ENCODE peak calls at places on chromosome 12, in five cellular contexts. One of them, this sample, is unnamed.

GRCh38 chr12:109450980-109451379 is 26.1 kb downstream of the KCTD10 start:
- DNase-seq in K562: no peak
- DNase-seq in GM12878: no peak
- DNase-seq in HepG2: no peak
- DNase-seq in SK-N-SH: no peak
- DNase-seq in this sample: no peak

GRCh38 chr12:27284751-27285150 is 40.7 kb downstream of the STK38L start:
- DNase-seq in K562: no peak
- DNase-seq in GM12878: peak
- DNase-seq in HepG2: no peak
- DNase-seq in SK-N-SH: no peak
- DNase-seq in this sample: no peak

GRCh38 chr12:105921872-105922669 is 216.7 kb downstream of the NUAK1 start:
- DNase-seq in K562: no peak
- DNase-seq in GM12878: no peak
- DNase-seq in HepG2: no peak
- DNase-seq in SK-N-SH: no peak
- DNase-seq in this sample: no peak

GRCh38 chr12:49059385-49060232 is 985 bp downstream of the KMT2D start:
- DNase-seq in K562: no peak
- DNase-seq in GM12878: no peak
- DNase-seq in HepG2: no peak
- DNase-seq in SK-N-SH: no peak
- DNase-seq in this sample: no peak

GRCh38 chr12:2666846-2667245 is 127.9 kb upstream of the FKBP4 start:
- DNase-seq in K562: no peak
- DNase-seq in GM12878: no peak
- DNase-seq in HepG2: no peak
- DNase-seq in SK-N-SH: no peak
- DNase-seq in this sample: no peak

GRCh38 chr12:3704512-3705348 is 48.2 kb downstream of the CRACR2A start:
- DNase-seq in K562: no peak
- DNase-seq in GM12878: no peak
- DNase-seq in HepG2: no peak
- DNase-seq in SK-N-SH: no peak
- DNase-seq in this sample: no peak

GRCh38 chr12:77005699-77006098 is 59.7 kb downstream of the E2F7 start:
- DNase-seq in K562: no peak
- DNase-seq in GM12878: no peak
- DNase-seq in HepG2: no peak
- DNase-seq in SK-N-SH: no peak
- DNase-seq in this sample: no peak

GRCh38 chr12:129826273-129826672 is 77.6 kb downstream of the TMEM132D start:
- DNase-seq in K562: no peak
- DNase-seq in GM12878: no peak
- DNase-seq in HepG2: no peak
- DNase-seq in SK-N-SH: no peak
- DNase-seq in this sample: no peak

GRCh38 chr12:14111230-14111865 is 129.9 kb upstream of the GRIN2B start:
- DNase-seq in K562: no peak
- DNase-seq in GM12878: peak
- DNase-seq in HepG2: peak
- DNase-seq in SK-N-SH: peak
- DNase-seq in this sample: peak

GRCh38 chr12:42560977-42561376 is 28.6 kb downstream of the PRICKLE1 start:
- DNase-seq in K562: no peak
- DNase-seq in GM12878: no peak
- DNase-seq in HepG2: no peak
- DNase-seq in SK-N-SH: no peak
- DNase-seq in this sample: no peak

GRCh38 chr12:57771271-57771872 is 533 bp downstream of the METTL1 start:
- DNase-seq in K562: peak
- DNase-seq in GM12878: peak
- DNase-seq in HepG2: peak
- DNase-seq in SK-N-SH: peak
- DNase-seq in this sample: peak

DNA sequence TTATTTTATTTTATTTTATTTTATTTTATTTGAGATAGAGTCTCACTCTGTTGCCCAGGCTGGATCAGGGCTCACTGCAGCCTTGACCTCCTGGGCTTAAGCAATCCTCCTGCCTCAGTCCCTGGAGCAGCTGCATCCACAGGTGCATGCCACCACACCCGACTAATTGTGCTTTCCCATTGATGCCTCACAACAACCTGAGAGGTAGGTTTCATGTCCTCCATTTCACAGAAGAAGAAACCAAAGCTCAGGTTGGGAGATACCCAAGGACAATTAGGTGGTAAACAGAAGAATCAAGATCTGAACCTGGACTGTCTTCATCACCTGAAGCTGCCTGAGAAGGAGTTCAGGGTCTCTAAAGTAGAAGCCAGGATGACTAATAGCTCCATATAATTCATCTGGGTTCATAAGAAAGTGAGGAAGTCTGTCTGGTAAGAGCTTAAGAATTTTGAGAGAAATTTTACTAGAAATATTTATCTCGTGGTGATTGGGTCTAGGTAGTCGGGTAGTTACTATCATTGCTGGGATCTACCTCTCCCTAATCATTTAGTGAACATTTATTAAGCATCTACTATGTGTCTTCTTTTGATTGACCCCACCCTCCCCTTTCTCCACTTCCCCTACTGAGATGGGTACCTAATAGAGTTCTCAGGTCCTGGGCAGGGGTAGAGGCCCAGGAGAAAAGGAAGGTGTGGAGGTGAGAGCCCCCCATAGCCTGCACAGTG is 23.2 kb upstream of the ATP5MC2 start:
- DNase-seq in K562: no peak
- DNase-seq in GM12878: no peak
- DNase-seq in HepG2: no peak
- DNase-seq in SK-N-SH: no peak
- DNase-seq in this sample: no peak
- H3K9ac ChIP-seq in K562: no peak
- H3K9ac ChIP-seq in GM12878: no peak
- H3K9ac ChIP-seq in HepG2: no peak
- H3K9ac ChIP-seq in SK-N-SH: no peak
- H3K9ac ChIP-seq in this sample: no peak

DNA sequence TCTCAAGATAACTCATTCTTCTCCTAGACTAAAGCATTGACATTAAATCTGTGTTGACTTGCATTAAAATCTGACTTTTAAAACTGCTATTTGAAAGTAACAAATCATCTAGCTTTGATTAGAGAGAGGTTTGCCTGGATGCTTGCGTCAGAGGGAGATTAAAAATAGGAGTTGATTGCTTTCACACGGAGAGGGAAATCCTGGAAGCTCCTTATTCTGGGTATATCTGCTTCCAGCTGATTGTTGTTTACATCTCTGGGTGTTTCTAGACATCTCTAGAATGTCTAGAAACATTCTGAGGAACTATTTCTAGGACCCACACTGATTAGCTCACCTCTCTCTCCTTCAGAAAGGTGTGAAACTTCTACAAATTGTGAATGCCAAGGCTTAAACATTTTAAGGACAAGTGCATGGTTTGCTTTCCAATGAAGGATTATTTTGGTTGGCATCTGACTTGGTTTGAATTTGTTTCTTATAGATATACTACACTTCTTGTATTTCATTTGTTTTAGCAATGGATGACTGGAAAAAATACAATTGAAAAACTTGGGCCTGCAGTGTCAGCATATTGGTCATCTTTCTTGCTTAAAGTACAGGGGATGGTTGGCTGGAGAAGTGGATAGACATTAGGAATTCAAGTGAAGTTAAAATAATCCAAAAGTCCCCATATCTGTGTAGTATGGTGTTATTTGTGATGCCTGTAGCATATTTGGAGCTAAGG is 2.1 kb downstream of the DIP2B start:
- DNase-seq in K562: no peak
- DNase-seq in GM12878: no peak
- DNase-seq in HepG2: no peak
- DNase-seq in SK-N-SH: no peak
- DNase-seq in this sample: no peak
- TF ChIP-seq ZBTB33 in K562: no peak
- TF ChIP-seq ZBTB33 in GM12878: no peak
- TF ChIP-seq ZBTB33 in HepG2: no peak
- TF ChIP-seq ZBTB33 in SK-N-SH: no peak
- TF ChIP-seq ZBTB33 in this sample: no peak

GRCh38 chr12:32454866-32455265 is 55.5 kb downstream of the FGD4 start:
- DNase-seq in K562: no peak
- DNase-seq in GM12878: no peak
- DNase-seq in HepG2: no peak
- DNase-seq in SK-N-SH: no peak
- DNase-seq in this sample: no peak

GRCh38 chr12:32451816-32452215 is 52.5 kb downstream of the FGD4 start:
- DNase-seq in K562: no peak
- DNase-seq in GM12878: no peak
- DNase-seq in HepG2: no peak
- DNase-seq in SK-N-SH: no peak
- DNase-seq in this sample: no peak

GRCh38 chr12:32454075-32454474 is 54.7 kb downstream of the FGD4 start:
- DNase-seq in K562: no peak
- DNase-seq in GM12878: no peak
- DNase-seq in HepG2: no peak
- DNase-seq in SK-N-SH: no peak
- DNase-seq in this sample: peak

GRCh38 chr12:32457251-32458025 is 58.1 kb downstream of the FGD4 start:
- DNase-seq in K562: no peak
- DNase-seq in GM12878: no peak
- DNase-seq in HepG2: no peak
- DNase-seq in SK-N-SH: no peak
- DNase-seq in this sample: no peak

DNA sequence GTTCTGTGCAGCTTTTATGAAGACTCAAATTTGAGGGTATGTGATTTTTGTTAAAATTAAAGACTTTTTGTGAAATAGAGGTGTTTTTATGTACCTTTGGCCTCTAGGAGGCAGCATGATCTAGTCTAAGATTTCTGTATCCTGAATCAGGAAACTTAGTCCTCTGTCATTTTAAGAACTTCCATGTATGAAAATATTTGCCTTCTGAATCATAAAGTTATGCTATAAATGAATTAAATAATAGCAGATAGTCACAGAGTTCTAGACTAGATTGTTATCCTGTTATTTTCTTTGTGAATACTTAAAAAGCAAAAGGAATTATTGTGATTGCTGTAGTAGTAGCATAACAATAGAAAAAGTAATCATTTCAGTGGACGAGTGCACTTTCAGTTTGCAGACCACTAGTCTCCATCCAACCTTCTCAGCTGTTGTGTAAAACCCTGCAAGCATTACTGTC is 56.3 kb downstream of the FGD4 start:
- DNase-seq in K562: peak
- DNase-seq in GM12878: no peak
- DNase-seq in HepG2: peak
- DNase-seq in SK-N-SH: peak
- DNase-seq in this sample: peak
- H3K9ac ChIP-seq in K562: no peak
- H3K9ac ChIP-seq in GM12878: no peak
- H3K9ac ChIP-seq in HepG2: no peak
- H3K9ac ChIP-seq in SK-N-SH: peak
- H3K9ac ChIP-seq in this sample: no peak

GRCh38 chr12:538731-539539 is 79.2 kb downstream of the B4GALNT3 start:
- DNase-seq in K562: no peak
- DNase-seq in GM12878: no peak
- DNase-seq in HepG2: no peak
- DNase-seq in SK-N-SH: peak
- DNase-seq in this sample: peak
- TF ChIP-seq ZBTB33 in K562: no peak
- TF ChIP-seq ZBTB33 in GM12878: no peak
- TF ChIP-seq ZBTB33 in HepG2: no peak
- TF ChIP-seq ZBTB33 in SK-N-SH: no peak
- TF ChIP-seq ZBTB33 in this sample: no peak

DNA sequence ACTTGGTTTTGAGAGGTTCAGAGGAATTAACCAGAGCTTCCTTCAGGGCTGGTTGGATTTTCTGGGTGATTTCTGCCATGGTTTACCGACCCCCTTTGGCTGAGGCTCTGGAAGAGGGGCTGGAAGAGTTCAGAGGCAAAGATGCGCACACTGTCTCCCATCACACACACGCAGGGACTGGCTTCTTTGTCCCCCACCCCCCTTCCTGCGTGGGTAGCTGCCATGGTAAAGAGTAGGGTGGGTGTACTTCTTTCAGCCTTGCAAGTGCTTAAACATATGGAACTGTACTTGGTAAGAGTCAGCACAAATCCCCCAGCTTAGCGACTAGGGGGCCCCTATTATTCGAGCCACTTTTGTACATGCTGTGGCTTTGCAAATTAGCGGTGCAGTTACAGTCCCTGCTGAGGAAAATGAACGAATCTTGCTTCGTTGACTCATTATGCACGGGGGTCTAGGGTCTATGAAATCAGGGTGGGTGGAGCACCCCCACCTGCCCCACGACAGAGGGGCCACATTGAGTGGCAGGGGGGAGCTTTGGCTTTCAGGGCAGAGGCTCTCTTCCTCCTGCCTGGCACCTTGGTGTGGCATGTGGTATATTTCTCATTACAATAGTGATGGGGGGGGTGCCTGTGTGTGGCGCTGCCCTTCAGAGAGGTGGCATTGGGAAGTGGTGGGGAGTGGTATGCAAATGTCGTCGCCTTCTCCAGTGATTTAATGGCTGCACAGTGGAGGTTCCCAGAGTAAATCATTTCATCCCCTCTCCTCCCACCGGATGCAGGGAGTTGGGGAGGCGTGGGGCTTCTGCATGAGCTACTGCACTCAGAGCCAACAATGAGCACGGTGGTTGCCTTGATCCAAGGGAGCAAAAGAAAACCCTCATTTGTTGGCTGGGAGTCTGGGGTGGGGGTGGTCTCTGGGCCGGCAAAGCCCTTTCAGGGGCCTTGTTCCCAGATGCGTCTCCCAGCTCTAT is 124.0 kb downstream of the AACS start:
- DNase-seq in K562: no peak
- DNase-seq in GM12878: no peak
- DNase-seq in HepG2: no peak
- DNase-seq in SK-N-SH: no peak
- DNase-seq in this sample: no peak
- H3K9ac ChIP-seq in K562: no peak
- H3K9ac ChIP-seq in GM12878: no peak
- H3K9ac ChIP-seq in HepG2: no peak
- H3K9ac ChIP-seq in SK-N-SH: no peak
- H3K9ac ChIP-seq in this sample: no peak

DNA sequence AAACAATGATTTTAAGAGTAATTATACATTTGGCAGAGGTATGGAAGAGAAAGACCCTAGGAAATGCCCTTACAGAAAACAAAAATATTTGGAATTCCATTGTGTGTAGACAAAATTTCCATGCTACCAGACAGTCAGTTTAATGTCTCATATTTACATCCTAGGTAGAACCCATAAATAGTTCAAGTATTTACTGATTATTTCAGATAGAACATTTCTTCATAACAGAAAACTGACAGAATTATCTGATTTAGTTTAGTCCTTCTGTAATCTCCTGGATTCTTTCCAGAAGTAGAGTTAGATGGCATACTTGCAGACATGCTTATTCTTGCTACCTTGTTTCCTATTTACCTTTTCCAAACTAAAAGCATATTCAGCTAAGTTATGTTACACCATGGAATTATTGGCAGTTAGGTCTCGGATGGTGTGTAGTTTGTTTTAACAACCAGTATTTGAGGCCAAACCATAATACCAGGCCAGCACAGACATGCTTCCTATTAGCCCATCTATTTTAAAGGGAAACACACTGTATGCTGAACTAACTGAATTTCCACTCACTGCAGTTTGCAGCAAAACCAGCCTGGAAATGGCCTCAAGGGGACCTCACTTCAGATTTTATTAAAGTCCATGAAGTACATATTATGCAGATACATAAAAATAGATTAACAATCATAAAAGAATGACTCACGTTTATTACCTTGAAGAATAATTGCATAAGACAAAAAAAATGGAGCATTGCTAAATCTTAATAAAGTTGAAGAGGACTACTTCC is 126.6 kb upstream of the LRIG3 start:
- DNase-seq in K562: no peak
- DNase-seq in GM12878: no peak
- DNase-seq in HepG2: no peak
- DNase-seq in SK-N-SH: peak
- DNase-seq in this sample: no peak
- TF ChIP-seq ZBTB33 in K562: no peak
- TF ChIP-seq ZBTB33 in GM12878: no peak
- TF ChIP-seq ZBTB33 in HepG2: no peak
- TF ChIP-seq ZBTB33 in SK-N-SH: no peak
- TF ChIP-seq ZBTB33 in this sample: no peak

This sample was measured in HCT116.